ENCODE peak calls at places on chromosomes 11 and 22, in seven cellular contexts. H, D, X, B, M, K and T are unnamed samples.

GRCh38 chr11:3747704-3748103 is 49.6 kb downstream of the NUP98 start:
- DNase-seq in D (peak; percentile 92), H (no peak), M (no peak), B (peak; percentile 14), K (peak; percentile 53), X (no peak), T (no peak)

GRCh38 chr11:68651208-68651984 is 32.9 kb upstream of the GAL start:
- DNase-seq in B (peak; percentile 5), H (no peak), X (peak; percentile 52), D (peak; percentile 16), M (no peak), K (no peak), T (no peak)

GRCh38 chr11:36073411-36074203 is 129.7 kb downstream of the LDLRAD3 start:
- DNase-seq in D (peak; percentile 69), H (no peak), M (no peak), X (no peak), K (peak; percentile 3), B (peak; percentile 52), T (no peak)

GRCh38 chr11:95764267-95764898 is 25.2 kb downstream of the FAM76B start:
- DNase-seq in K (peak; percentile 76), X (peak; percentile 77), D (peak; percentile 84), B (peak; percentile 74), M (peak; percentile 27), H (peak; percentile 72), T (peak; percentile 59)

GRCh38 chr11:9187616-9188015 is 77.5 kb downstream of the DENND5A start:
- DNase-seq in K (no peak), H (no peak), D (no peak), X (no peak), M (no peak), B (no peak), T (no peak)

GRCh38 chr11:3894128-3894731 is 38.8 kb downstream of the STIM1 start:
- DNase-seq in K (no peak), D (peak; percentile 30), M (no peak), H (no peak), X (no peak), B (no peak), T (no peak)

GRCh38 chr11:17798253-17798652 is 63.7 kb downstream of the KCNC1 start:
- DNase-seq in H (no peak), X (no peak), K (no peak), B (no peak), D (no peak), M (no peak), T (no peak)

GRCh38 chr11:63766501-63767270 is 1.9 kb downstream of the ZFTA start:
- DNase-seq in B (peak; percentile 65), K (no peak), M (no peak), X (no peak), H (no peak), D (peak; percentile 17), T (no peak)

GRCh38 chr11:44926036-44926435 is 24.6 kb downstream of the TP53I11 start:
- DNase-seq in B (no peak), D (no peak), X (no peak), H (no peak), K (no peak), M (no peak), T (no peak)

GRCh38 chr11:123063396-123064267 is 1.7 kb upstream of the HSPA8 start:
- DNase-seq in K (peak; percentile 56), B (peak; percentile 60), D (peak; percentile 78), M (no peak), H (peak; percentile 44), X (peak; percentile 32), T (no peak)

GRCh38 chr11:122732342-122733300 is 77.1 kb downstream of the UBASH3B start:
- DNase-seq in H (no peak), D (no peak), M (no peak), K (peak; percentile 63), B (no peak), X (no peak), T (no peak)

GRCh38 chr11:1157645-1158591 is at the start of gene MUC5AC:
- DNase-seq in H (no peak), M (no peak), D (no peak), K (no peak), B (peak; percentile 2), X (no peak), T (no peak)

GRCh38 chr22:50530857-50531545 is 1.2 kb upstream of the TYMP start:
- DNase-seq in X (peak; percentile 91), B (peak; percentile 91), D (peak; percentile 94), H (peak; percentile 77), M (peak; percentile 76), K (peak; percentile 74), T (peak; percentile 71)

GRCh38 chr11:105211806-105212531 is 72.4 kb upstream of the CARD18 start:
- DNase-seq in D (no peak), B (no peak), M (no peak), X (no peak), H (no peak), K (peak; percentile 65), T (no peak)

GRCh38 chr11:6927030-6927617 is 898 bp downstream of the ZNF215 start:
- DNase-seq in X (peak; percentile 15), M (peak; percentile 10), K (no peak), D (peak; percentile 9), H (peak; percentile 78), B (no peak), T (no peak)

GRCh38 chr22:46373166-46373565 is 37.7 kb downstream of the TRMU start:
- DNase-seq in M (no peak), B (no peak), K (no peak), D (no peak), X (no peak), H (no peak), T (no peak)

DNA sequence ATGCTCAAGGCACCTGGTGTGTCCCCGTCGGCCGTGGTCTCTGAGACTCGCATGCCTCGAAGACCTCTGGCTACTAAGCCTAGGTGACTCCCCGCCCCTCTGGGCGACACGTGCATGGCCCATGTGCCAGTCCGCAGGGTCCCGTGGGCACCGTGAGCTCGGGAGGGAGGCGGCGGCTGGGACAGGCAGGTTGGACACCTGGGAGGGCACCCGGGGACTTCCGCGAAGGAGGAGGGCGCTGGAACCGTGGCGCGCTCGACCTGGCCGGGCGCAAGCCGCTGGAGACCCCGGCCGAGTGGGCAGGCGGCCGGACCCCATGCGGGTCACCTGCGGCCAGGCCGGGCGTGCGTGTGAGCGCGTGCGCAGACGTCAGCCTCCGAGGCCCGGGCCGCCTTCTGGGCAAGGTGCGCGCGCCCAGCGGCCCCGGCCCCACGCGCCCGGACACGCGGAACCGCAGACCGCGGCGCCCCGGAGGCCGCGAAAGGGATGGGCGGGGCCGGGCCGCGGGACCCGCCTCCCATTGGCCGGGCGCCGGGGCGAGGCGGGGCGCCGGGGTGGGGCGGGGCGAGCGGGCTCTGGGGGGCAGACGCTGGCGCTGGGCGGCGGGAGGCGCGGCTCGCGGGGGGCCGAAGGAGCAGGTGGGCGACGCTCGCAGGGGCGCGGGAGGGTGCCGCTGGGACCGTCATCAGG is 576 bp upstream of the RASD2 start:
- DNase-seq in D (peak; percentile 81), B (peak; percentile 79), X (peak; percentile 66), K (peak; percentile 45), M (no peak), H (peak; percentile 67), T (peak; percentile 58)
- H3K27me3 ChIP-seq in D (no peaks in the 10 kb centered on the region), B (peaks cover 37% of the 10 kb centered on the region), X (peaks cover 32% of the 10 kb centered on the region), K (no peaks in the 10 kb centered on the region), M (no peaks in the 10 kb centered on the region), H (peaks cover 44% of the 10 kb centered on the region), T (no peaks in the 10 kb centered on the region)

GRCh38 chr11:20604864-20605601 is 5.6 kb downstream of the SLC6A5 start:
- DNase-seq in H (no peak), M (no peak), B (no peak), X (no peak), K (no peak), D (no peak), T (no peak)
- TF ChIP-seq EZH2 in H (no peak), M (no peak), B (no peak), X (no peak), K (no peak), D (no peak), T (no peak)

DNA sequence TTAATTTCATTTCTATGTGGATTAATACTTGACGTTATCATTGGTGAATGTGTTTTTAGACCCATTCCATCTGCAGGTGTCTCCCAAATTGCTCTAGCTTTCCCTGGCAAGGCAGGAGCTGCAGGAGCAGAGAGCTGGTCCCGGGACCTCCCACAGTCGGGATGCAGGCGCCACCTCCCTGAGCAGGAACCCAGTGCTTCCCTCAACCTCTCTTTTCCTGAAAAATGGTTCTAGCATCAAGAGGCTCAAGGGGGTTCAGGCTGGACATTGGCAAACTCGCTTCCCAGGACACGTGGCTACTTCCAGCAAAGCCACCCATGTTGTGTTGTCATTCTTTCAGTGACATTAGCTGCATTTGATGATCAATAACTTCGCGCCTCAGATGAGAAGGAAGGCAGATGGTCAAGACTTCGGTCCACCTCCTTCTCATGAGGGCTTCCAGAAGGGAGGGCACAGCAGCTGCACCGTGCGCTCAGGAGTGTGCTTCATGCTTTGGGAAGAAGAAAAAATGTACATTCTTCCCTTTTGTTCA is 25.2 kb downstream of the IGLL5 start:
- DNase-seq in M (no peak), D (no peak), X (no peak), B (no peak), K (no peak), H (no peak), T (no peak)
- H3K9me2 ChIP-seq in M (no peaks in the 10 kb centered on the region), D (no peaks in the 10 kb centered on the region), X (peaks cover 2% of the 10 kb centered on the region), B (no peaks in the 10 kb centered on the region), K (no peaks in the 10 kb centered on the region), H (no peaks in the 10 kb centered on the region), T (no peaks in the 10 kb centered on the region)

DNA sequence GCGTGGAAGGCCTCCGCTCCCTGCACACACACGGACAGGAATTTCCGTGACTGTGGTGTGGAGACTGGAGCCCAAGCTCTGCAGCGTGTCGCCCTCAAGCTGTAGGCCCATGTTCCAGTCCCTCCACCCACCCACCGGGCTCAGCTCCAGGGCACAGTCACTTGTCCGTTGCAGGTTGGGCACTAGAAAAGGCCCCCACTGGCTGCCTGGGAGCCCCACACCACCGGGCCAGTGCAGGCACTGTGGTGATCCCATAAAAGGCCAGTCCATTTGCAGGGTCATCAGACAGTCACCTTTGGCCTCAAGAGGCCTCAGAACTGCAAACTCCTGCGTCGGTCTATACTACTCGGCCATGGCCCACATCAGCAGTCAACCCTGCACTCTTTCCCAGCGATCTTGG is 16.3 kb downstream of the RAB36 start:
- DNase-seq in H (no peak), M (no peak), X (no peak), B (no peak), D (no peak), K (no peak), T (no peak)
- H3K27me3 ChIP-seq in H (no peaks in the 10 kb centered on the region), M (no peaks in the 10 kb centered on the region), X (no peaks in the 10 kb centered on the region), B (no peaks in the 10 kb centered on the region), D (no peaks in the 10 kb centered on the region), K (no peaks in the 10 kb centered on the region), T (no peaks in the 10 kb centered on the region)

GRCh38 chr11:124643605-124644425 is 21.2 kb downstream of the TBRG1 start:
- DNase-seq in D (peak; percentile 93), B (no peak), X (no peak), K (no peak), M (no peak), H (no peak), T (no peak)
- TF ChIP-seq EZH2 in D (no peak), B (no peak), X (no peak), K (no peak), M (no peak), H (no peak), T (no peak)